ENCODE peak calls at places on chromosomes 6 and 20, in six cellular contexts. F, D, H, J, P and U are unnamed samples.

GRCh38 chr6:152301021-152301805 is 335.9 kb downstream of the SYNE1 start:
- DNase-seq in F (no peak), D (peak), H (no peak), J (no peak), P (no peak), U (no peak)

GRCh38 chr20:45042978-45043377 is 57.9 kb downstream of the KCNS1 start:
- DNase-seq in F (no peak), D (no peak), H (no peak), J (no peak), P (no peak), U (no peak)

GRCh38 chr20:40188319-40188718 is 500.7 kb downstream of the MAFB start:
- DNase-seq in F (no peak), D (no peak), H (no peak), J (no peak), P (no peak), U (no peak)

GRCh38 chr6:122779672-122780066 is at the start of gene FABP7:
- DNase-seq in F (no peak), D (no peak), H (no peak), J (no peak), P (no peak), U (no peak)

GRCh38 chr6:142846883-142847287 is 98.1 kb downstream of the HIVEP2 start:
- DNase-seq in F (no peak), D (peak), H (no peak), J (no peak), P (peak), U (peak)

GRCh38 chr20:58418949-58419748 is 30.1 kb downstream of the VAPB start:
- DNase-seq in F (no peak), D (no peak), H (no peak), J (no peak), P (no peak), U (no peak)

GRCh38 chr6:137853569-137854213 is 13.4 kb upstream of the TNFAIP3 start:
- DNase-seq in F (no peak), D (no peak), H (no peak), J (no peak), P (no peak), U (no peak)

GRCh38 chr6:17710331-17710730 is 3.6 kb upstream of the NUP153 start:
- DNase-seq in F (no peak), D (peak), H (no peak), J (no peak), P (no peak), U (no peak)

GRCh38 chr20:17626217-17627007 is 55.6 kb downstream of the RRBP1 start:
- DNase-seq in F (no peak), D (no peak), H (no peak), J (peak), P (no peak), U (no peak)

GRCh38 chr6:169415179-169415578 is 161.5 kb upstream of the THBS2 start:
- DNase-seq in F (no peak), D (no peak), H (no peak), J (no peak), P (no peak), U (no peak)

GRCh38 chr6:71810880-71811279 is 75.5 kb upstream of the RIMS1 start:
- DNase-seq in F (no peak), D (no peak), H (no peak), J (no peak), P (no peak), U (no peak)

GRCh38 chr20:36658300-36658699 is 12.3 kb upstream of the SLA2 start:
- DNase-seq in F (no peak), D (no peak), H (no peak), J (peak), P (no peak), U (no peak)

GRCh38 chr6:127879685-127880084 is 21.2 kb downstream of the THEMIS start:
- DNase-seq in F (peak), D (peak), H (no peak), J (peak), P (no peak), U (no peak)

GRCh38 chr20:61948586-61949362 is 116.9 kb downstream of the TAF4 start:
- DNase-seq in F (no peak), D (no peak), H (no peak), J (no peak), P (no peak), U (no peak)

GRCh38 chr6:149334682-149335160 is 17.2 kb downstream of the TAB2 start:
- DNase-seq in F (no peak), D (peak), H (no peak), J (no peak), P (peak), U (no peak)

GRCh38 chr6:138734585-138734984 is 39.0 kb upstream of the CCDC28A start:
- DNase-seq in F (no peak), D (no peak), H (no peak), J (no peak), P (no peak), U (no peak)

GRCh38 chr6:10720229-10720959 is 2.5 kb upstream of the TMEM14C start:
- DNase-seq in F (peak), D (peak), H (peak), J (peak), P (no peak), U (peak)

GRCh38 chr6:116059713-116060571 is 749 bp downstream of the FRK start:
- DNase-seq in F (no peak), D (peak), H (no peak), J (no peak), P (peak), U (no peak)

GRCh38 chr20:8918145-8918544 is 150.7 kb upstream of the PLCB4 start:
- DNase-seq in F (no peak), D (no peak), H (no peak), J (no peak), P (no peak), U (no peak)

GRCh38 chr6:42075159-42075838 is 25.0 kb downstream of the TAF8 start:
- DNase-seq in F (peak), D (peak), H (peak), J (peak), P (peak), U (peak)

GRCh38 chr6:10316327-10316726 is 98.5 kb downstream of the TFAP2A start:
- DNase-seq in F (no peak), D (peak), H (no peak), J (no peak), P (peak), U (no peak)

GRCh38 chr6:163745566-163746400 is 331.3 kb downstream of the QKI start:
- DNase-seq in F (no peak), D (peak), H (no peak), J (no peak), P (peak), U (peak)

GRCh38 chr6:169070506-169071176 is 183.0 kb downstream of the THBS2 start:
- DNase-seq in F (no peak), D (peak), H (no peak), J (peak), P (peak), U (peak)

GRCh38 chr20:62066339-62066982 is 780 bp upstream of the TAF4 start:
- DNase-seq in F (peak), D (peak), H (peak), J (peak), P (peak), U (peak)

GRCh38 chr6:135250234-135250633 is 69.1 kb downstream of the MYB start:
- DNase-seq in F (no peak), D (no peak), H (no peak), J (no peak), P (no peak), U (no peak)

GRCh38 chr6:11043961-11044711 is at the start of gene ELOVL2:
- DNase-seq in F (peak), D (peak), H (no peak), J (no peak), P (peak), U (peak)

GRCh38 chr6:44117397-44118128 is 9.7 kb downstream of the MRPL14 start:
- DNase-seq in F (no peak), D (no peak), H (no peak), J (no peak), P (no peak), U (no peak)

GRCh38 chr20:24747015-24747712 is 201.9 kb upstream of the CST7 start:
- DNase-seq in F (no peak), D (no peak), H (no peak), J (peak), P (peak), U (no peak)

GRCh38 chr20:24631173-24631505 is 161.7 kb downstream of the SYNDIG1 start:
- DNase-seq in F (no peak), D (no peak), H (no peak), J (no peak), P (no peak), U (no peak)

GRCh38 chr6:32271427-32271826 is 47.6 kb upstream of the NOTCH4 start:
- DNase-seq in F (no peak), D (no peak), H (no peak), J (no peak), P (no peak), U (no peak)

GRCh38 chr6:167056370-167056769 is 57.2 kb downstream of the CEP43 start:
- DNase-seq in F (no peak), D (peak), H (no peak), J (no peak), P (no peak), U (no peak)

GRCh38 chr20:43993552-43993951 is 78.9 kb downstream of the TOX2 start:
- DNase-seq in F (no peak), D (no peak), H (no peak), J (no peak), P (no peak), U (no peak)